ENCODE peak calls at places on chromosomes 4 and X, in six cellular contexts. H is GM23338, U is IMR-90, S is HCT116, C is A549, L is mesenchymal stem cell. J is an unnamed sample.

GRCh38 chr4:86543560-86544312 is 50.4 kb upstream of the PTPN13 start:
- DNase-seq in S (no peak), U (no peak), H (peak), L (peak), C (no peak), J (no peak)

GRCh38 chr4:187176261-187176910 is 452.7 kb upstream of the FAT1 start:
- DNase-seq in H (no peak), U (peak), S (no peak), C (no peak), L (no peak), J (no peak)

GRCh38 chr4:961651-962230 is 11.6 kb downstream of the DGKQ start:
- DNase-seq in S (no peak), L (no peak), C (no peak), U (no peak), H (no peak), J (no peak)

GRCh38 chr4:4602468-4602867 is 60.6 kb upstream of the STX18 start:
- DNase-seq in L (no peak), U (no peak), C (no peak), S (no peak), H (no peak), J (no peak)

GRCh38 chr4:77433102-77433733 is 172.4 kb upstream of the CXCL13 start:
- DNase-seq in S (peak), U (peak), L (peak), C (peak), H (peak), J (peak)

GRCh38 chr4:73661646-73662119 is 41.4 kb upstream of the RASSF6 start:
- DNase-seq in H (no peak), C (no peak), L (peak), U (peak), S (no peak), J (peak)

GRCh38 chr4:177290780-177291179 is 18.9 kb upstream of the NEIL3 start:
- DNase-seq in S (no peak), H (no peak), L (no peak), U (no peak), C (no peak), J (no peak)

GRCh38 chrX:13487731-13488505 is 81.5 kb upstream of the EGFL6 start:
- DNase-seq in C (peak), U (peak), H (peak), L (peak), S (peak), J (peak)

GRCh38 chr4:48483006-48483776 is at the start of gene SLC10A4:
- DNase-seq in L (peak), H (peak), S (no peak), C (peak), U (no peak), J (no peak)

GRCh38 chr4:126799971-126800722 is 832.6 kb upstream of the INTU start:
- DNase-seq in C (no peak), L (peak), H (no peak), S (no peak), U (peak), J (no peak)
- H3K4me2 ChIP-seq in C (no peak), L (no peak), H (no peak), S (no peak), U (no peak), J (no peak)

DNA sequence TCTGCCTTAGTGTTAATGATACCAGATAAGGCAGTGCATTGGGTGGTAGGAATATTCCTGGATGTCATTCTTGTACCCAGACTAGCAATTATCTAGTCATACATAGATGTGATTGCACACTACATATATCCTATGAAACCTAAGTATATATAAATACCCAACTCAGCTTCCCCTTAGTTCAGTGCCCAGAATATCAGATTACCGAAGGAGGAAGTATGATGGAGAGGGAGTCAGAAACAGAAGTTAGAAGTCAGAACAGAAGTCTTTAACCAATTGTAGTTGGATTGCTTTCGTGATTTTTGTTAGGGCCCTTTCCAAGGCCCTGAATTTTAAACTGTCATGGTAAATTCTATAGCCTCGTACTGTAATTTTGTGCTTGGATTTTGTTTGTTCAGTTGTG is 42.9 kb downstream of the MOB1B start:
- DNase-seq in U (peak), L (peak), C (no peak), S (no peak), H (no peak), J (no peak)
- H3K4me2 ChIP-seq in U (peak), L (no peak), C (no peak), S (no peak), H (peak), J (no peak)

GRCh38 chr4:153159728-153160221 is 44.5 kb upstream of the TRIM2 start:
- DNase-seq in S (no peak), C (no peak), H (no peak), L (peak), U (peak), J (peak)

GRCh38 chr4:153153339-153153851 is 50.8 kb upstream of the TRIM2 start:
- DNase-seq in U (peak), S (no peak), C (peak), H (peak), L (peak), J (peak)

GRCh38 chr4:153159016-153159415 is 45.2 kb upstream of the TRIM2 start:
- DNase-seq in U (no peak), S (no peak), L (no peak), C (no peak), H (no peak), J (no peak)

GRCh38 chr4:153154010-153154975 is 50.0 kb upstream of the TRIM2 start:
- DNase-seq in U (peak), L (peak), S (no peak), C (no peak), H (no peak), J (peak)

GRCh38 chr4:153156263-153156662 is 48.0 kb upstream of the TRIM2 start:
- DNase-seq in S (no peak), C (no peak), H (peak), U (no peak), L (no peak), J (no peak)
- H3K4me2 ChIP-seq in S (peak), C (peak), H (peak), U (no peak), L (no peak), J (no peak)

DNA sequence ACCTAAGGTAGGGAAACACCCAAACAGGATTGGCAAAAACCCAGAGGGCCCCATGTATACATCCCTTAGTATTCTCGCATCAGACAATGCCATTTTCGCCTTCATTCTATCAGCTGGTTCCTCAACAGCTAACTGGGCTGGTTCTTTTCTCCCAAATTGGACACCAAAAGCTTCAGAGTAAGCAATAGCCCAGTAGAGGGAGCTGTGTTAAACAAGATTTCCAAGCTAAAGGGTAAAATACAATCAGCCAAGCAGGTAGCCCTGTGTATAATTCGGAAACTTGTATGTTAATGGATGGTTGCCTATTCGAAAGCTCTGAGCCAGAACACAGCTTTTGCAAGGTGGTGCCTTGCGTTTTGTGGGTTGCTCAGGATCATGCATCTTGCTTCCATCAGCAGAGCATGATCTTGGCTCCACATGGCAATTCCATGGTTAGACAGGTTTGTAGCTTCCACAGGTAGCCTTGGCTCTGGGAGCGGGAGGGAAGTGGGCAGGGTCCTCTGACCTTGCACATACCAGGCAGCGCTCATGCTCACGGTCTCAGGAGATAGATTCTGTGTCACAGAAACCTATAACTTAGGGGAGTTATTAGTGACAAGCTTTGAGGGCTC is 115.2 kb upstream of the LNX1 start:
- DNase-seq in S (peak), H (peak), L (peak), C (peak), U (peak), J (peak)
- H3K4me2 ChIP-seq in S (no peak), H (no peak), L (no peak), C (no peak), U (no peak), J (no peak)

GRCh38 chr4:88623097-88623496 is 30.8 kb downstream of the HERC3 start:
- DNase-seq in U (peak), S (no peak), L (peak), C (peak), H (no peak), J (peak)
- H3K4me2 ChIP-seq in U (peak), S (peak), L (no peak), C (peak), H (no peak), J (peak)